ENCODE peak calls at places on chromosome 22, in six cellular contexts. W is KBM-7; P is caudate nucleus; O is Daoy; T is activated CD4-positive, CD25-positive, alpha-beta regulatory T cell treated with anti-CD3 and anti-CD28 coated beads, Interleukin-2, amount 50 U/mL, for 16 hours; D is fibroblast of lung. N is an unnamed sample.

GRCh38 chr22:44944891-44945600 is 64.8 kb downstream of the PHF21B start:
- DNase-seq in W (no peak), P (no peak), O (no peak), T (no peak), D (no peak), N (no peak)

GRCh38 chr22:39291501-39291900 is 27.9 kb downstream of the RPL3 start:
- DNase-seq in W (no peak), P (no peak), O (no peak), T (no peak), D (no peak), N (no peak)

GRCh38 chr22:34356481-34356880 is 436.2 kb upstream of the LARGE1 start:
- DNase-seq in W (no peak), P (no peak), O (no peak), T (no peak), D (no peak), N (no peak)

GRCh38 chr22:45889539-45890350 is 87.2 kb downstream of the WNT7B start:
- DNase-seq in W (no peak), P (no peak), O (no peak), T (no peak), D (peak; percentile 63), N (no peak)

GRCh38 chr22:24500251-24500820 is 5.2 kb downstream of the UPB1 start:
- DNase-seq in W (no peak), P (no peak), O (no peak), T (no peak), D (no peak), N (peak; percentile 66)

GRCh38 chr22:49853981-49854791 is 542 bp downstream of the ZBED4 start:
- DNase-seq in W (peak; percentile 51), P (no peak), O (peak; percentile 29), T (no peak), D (peak; percentile 26), N (peak; percentile 26)

GRCh38 chr22:40898850-40899357 is 37.0 kb upstream of the DNAJB7 start:
- DNase-seq in W (peak; percentile 58), P (no peak), O (peak; percentile 37), T (no peak), D (peak; percentile 58), N (peak; percentile 61)

GRCh38 chr22:47165998-47166397 is 403.5 kb downstream of the TBC1D22A start:
- DNase-seq in W (no peak), P (no peak), O (no peak), T (no peak), D (no peak), N (no peak)

GRCh38 chr22:36928826-36929535 is 15.6 kb downstream of the CSF2RB start:
- DNase-seq in W (no peak), P (no peak), O (no peak), T (no peak), D (no peak), N (no peak)

GRCh38 chr22:20117656-20118571 is 888 bp upstream of the TRMT2A start:
- DNase-seq in W (no peak), P (no peak), O (no peak), T (peak; percentile 27), D (peak; percentile 51), N (no peak)

GRCh38 chr22:40010752-40011145 is 16.0 kb downstream of the FAM83F start:
- DNase-seq in W (no peak), P (no peak), O (no peak), T (no peak), D (no peak), N (no peak)

GRCh38 chr22:37633082-37633692 is 6.3 kb upstream of the SH3BP1 start:
- DNase-seq in W (no peak), P (no peak), O (peak; percentile 29), T (no peak), D (no peak), N (no peak)

GRCh38 chr22:17130199-17130598 is 9.0 kb upstream of the TMEM121B start:
- DNase-seq in W (no peak), P (no peak), O (peak; percentile 63), T (no peak), D (peak; percentile 36), N (no peak)

GRCh38 chr22:27492566-27493201 is 308.9 kb downstream of the MN1 start:
- DNase-seq in W (no peak), P (no peak), O (peak; percentile 56), T (no peak), D (no peak), N (no peak)

GRCh38 chr22:37259540-37260029 is 15.5 kb upstream of the RAC2 start:
- DNase-seq in W (peak; percentile 70), P (no peak), O (peak; percentile 41), T (no peak), D (peak; percentile 61), N (no peak)

GRCh38 chr22:49767355-49768062 is 60.2 kb downstream of the BRD1 start:
- DNase-seq in W (peak; percentile 88), P (no peak), O (peak; percentile 39), T (no peak), D (peak; percentile 38), N (peak; percentile 75)

GRCh38 chr22:30332551-30332950 is 5.8 kb upstream of the TBC1D10A start:
- DNase-seq in W (no peak), P (no peak), O (no peak), T (no peak), D (no peak), N (no peak)

N was measured in cerebellum.